ENCODE peak calls at places on chromosomes 12 and 14, in eight cellular contexts. D, G, I, W, V, J, Z and Y are unnamed samples.

GRCh38 chr12:49432616-49433015 is 65.4 kb downstream of the SPATS2 start:
- DNase-seq in I (no peak), V (no peak), G (no peak), Z (no peak), D (no peak), W (no peak), J (no peak), Y (no peak)

GRCh38 chr14:62373889-62374394 is 611.7 kb downstream of the SNAPC1 start:
- DNase-seq in D (no peak), G (no peak), V (no peak), W (no peak), I (no peak), Z (no peak), J (no peak), Y (no peak)

GRCh38 chr12:112035219-112035765 is 22.1 kb downstream of the ERP29 start:
- DNase-seq in W (no peak), V (no peak), Z (no peak), I (no peak), D (no peak), J (no peak), G (no peak), Y (no peak)

GRCh38 chr12:7995266-7995963 is 37.1 kb upstream of the FOXJ2 start:
- DNase-seq in V (peak), Z (peak), D (peak), J (peak), I (peak), G (peak), W (peak), Y (peak)

GRCh38 chr14:23302290-23303225 is at the start of gene PPP1R3E:
- DNase-seq in D (peak), V (peak), I (peak), J (peak), Z (peak), G (no peak), W (peak), Y (peak)

GRCh38 chr14:54572316-54572715 is 5.4 kb downstream of the SAMD4A start:
- DNase-seq in D (peak), G (no peak), V (no peak), J (no peak), I (no peak), W (no peak), Z (no peak), Y (no peak)

GRCh38 chr12:130127527-130127908 is 34.7 kb upstream of the FZD10 start:
- DNase-seq in G (no peak), J (no peak), Z (no peak), I (no peak), D (no peak), W (no peak), V (peak), Y (no peak)

GRCh38 chr12:89556976-89557375 is 31.1 kb upstream of the POC1B start:
- DNase-seq in J (no peak), I (no peak), G (no peak), Z (no peak), W (no peak), V (no peak), D (no peak), Y (no peak)

GRCh38 chr14:65006251-65006721 is 19.6 kb downstream of the FNTB start:
- DNase-seq in I (no peak), J (no peak), V (no peak), W (no peak), D (peak), Z (no peak), G (no peak), Y (no peak)

GRCh38 chr12:402127-402456 is 648 bp downstream of the CCDC77 start:
- DNase-seq in Z (no peak), J (no peak), V (no peak), I (no peak), G (no peak), D (peak), W (no peak), Y (peak)

GRCh38 chr12:66074561-66074960 is 56.0 kb downstream of the LLPH start:
- DNase-seq in I (no peak), D (no peak), J (no peak), Z (no peak), G (no peak), V (no peak), W (no peak), Y (no peak)

GRCh38 chr12:47155457-47156166 is 75.9 kb upstream of the AMIGO2 start:
- DNase-seq in V (no peak), W (no peak), I (peak), J (no peak), G (no peak), Z (no peak), D (no peak), Y (no peak)

GRCh38 chr12:6915023-6915788 is 826 bp downstream of the ENO2 start:
- DNase-seq in Z (peak), V (no peak), J (no peak), G (no peak), D (no peak), W (peak), I (no peak), Y (no peak)

GRCh38 chr12:46371718-46372130 is 849 bp downstream of the SLC38A2 start:
- DNase-seq in J (peak), G (no peak), D (peak), I (no peak), V (peak), W (peak), Z (peak), Y (no peak)

GRCh38 chr14:74892745-74893144 is 11.0 kb downstream of the DLST start:
- DNase-seq in G (no peak), W (no peak), V (no peak), J (no peak), D (no peak), Z (no peak), I (no peak), Y (no peak)

GRCh38 chr12:12715459-12716150 is 1.6 kb upstream of the CDKN1B start:
- DNase-seq in J (peak), Z (no peak), G (no peak), W (no peak), D (peak), V (no peak), I (peak), Y (peak)

GRCh38 chr14:99674776-99675175 is 9.3 kb upstream of the CYP46A1 start:
- DNase-seq in Z (no peak), W (no peak), D (no peak), V (no peak), I (no peak), G (no peak), J (no peak), Y (no peak)

GRCh38 chr14:45249847-45250575 is 3.0 kb downstream of the MIS18BP1 start:
- DNase-seq in Z (no peak), V (no peak), D (peak), G (peak), J (no peak), W (no peak), I (peak), Y (peak)

GRCh38 chr14:50001146-50001998 is 108.5 kb downstream of the ARF6 start:
- DNase-seq in D (peak), J (peak), Z (peak), V (peak), W (peak), I (peak), G (peak), Y (peak)

GRCh38 chr14:33165926-33166289 is 227.2 kb downstream of the NPAS3 start:
- DNase-seq in J (no peak), I (no peak), Z (no peak), G (no peak), W (no peak), V (no peak), D (peak), Y (no peak)

GRCh38 chr12:123063535-123063934 is 83.1 kb downstream of the ARL6IP4 start:
- DNase-seq in V (no peak), Z (no peak), W (peak), G (no peak), D (peak), I (peak), J (no peak), Y (peak)

GRCh38 chr12:66776974-66777373 is 98.1 kb upstream of the GRIP1 start:
- DNase-seq in G (no peak), D (no peak), I (peak), J (peak), W (no peak), Z (no peak), V (no peak), Y (peak)

GRCh38 chr12:10392394-10392930 is 2.6 kb upstream of the KLRK1 start:
- DNase-seq in V (peak), W (peak), D (peak), Z (no peak), J (peak), I (no peak), G (peak), Y (no peak)

GRCh38 chr14:51552768-51553426 is 98.8 kb upstream of the FRMD6 start:
- DNase-seq in Z (no peak), G (no peak), I (no peak), D (no peak), J (no peak), V (peak), W (no peak), Y (no peak)

GRCh38 chr14:59389936-59390335 is 75.2 kb downstream of the GPR135 start:
- DNase-seq in V (no peak), D (no peak), J (no peak), W (no peak), I (no peak), G (no peak), Z (no peak), Y (no peak)

GRCh38 chr12:19212245-19212644 is 82.7 kb downstream of the PLEKHA5 start:
- DNase-seq in G (no peak), Z (no peak), I (no peak), V (no peak), D (no peak), J (no peak), W (no peak), Y (no peak)

GRCh38 chr12:12282761-12283160 is 15.9 kb upstream of the LRP6 start:
- DNase-seq in I (no peak), Z (no peak), D (no peak), V (no peak), J (no peak), W (no peak), G (no peak), Y (no peak)

GRCh38 chr12:56334490-56334793 is 642 bp upstream of the PAN2 start:
- DNase-seq in W (no peak), G (no peak), D (no peak), V (no peak), J (no peak), Z (no peak), I (no peak), Y (no peak)

GRCh38 chr12:26239127-26239500 is 43.7 kb downstream of the SSPN start:
- DNase-seq in G (no peak), W (no peak), V (no peak), D (no peak), I (no peak), J (no peak), Z (no peak), Y (no peak)

GRCh38 chr12:4286228-4286627 is 12.7 kb downstream of the CCND2 start:
- DNase-seq in D (peak), I (no peak), W (no peak), G (no peak), Z (no peak), V (no peak), J (no peak), Y (no peak)

GRCh38 chr14:64723691-64724577 is 19.7 kb downstream of the PLEKHG3 start:
- DNase-seq in Z (peak), G (no peak), W (no peak), I (no peak), V (no peak), D (no peak), J (no peak), Y (no peak)

GRCh38 chr14:61498303-61498702 is 176.9 kb downstream of the PRKCH start:
- DNase-seq in V (no peak), J (no peak), W (no peak), G (no peak), D (no peak), I (no peak), Z (no peak), Y (no peak)

GRCh38 chr14:26004342-26004741 is 593.5 kb downstream of the NOVA1 start:
- DNase-seq in I (no peak), J (no peak), Z (no peak), D (no peak), V (no peak), W (no peak), G (no peak), Y (no peak)

GRCh38 chr14:98925362-98926040 is 346.5 kb downstream of the BCL11B start:
- DNase-seq in Z (no peak), G (no peak), I (no peak), W (no peak), V (no peak), J (no peak), D (no peak), Y (no peak)

GRCh38 chr12:56431850-56432249 is 17.4 kb downstream of the TIMELESS start:
- DNase-seq in G (no peak), I (no peak), D (no peak), V (no peak), J (no peak), Z (no peak), W (no peak), Y (no peak)

GRCh38 chr14:37170993-37171392 is 1.4 kb downstream of the SLC25A21 start:
- DNase-seq in I (no peak), Z (no peak), G (no peak), V (no peak), D (no peak), J (no peak), W (no peak), Y (no peak)
- H3K4me3 ChIP-seq in I (no peak), Z (no peak), G (no peak), V (no peak), D (no peak), J (no peak), W (no peak), Y (no peak)

GRCh38 chr12:102479984-102480383 is 379 bp downstream of the IGF1 start:
- DNase-seq in W (no peak), J (no peak), G (no peak), V (no peak), Z (no peak), D (no peak), I (no peak), Y (no peak)

GRCh38 chr12:102479099-102479887 is 1.1 kb downstream of the IGF1 start:
- DNase-seq in V (no peak), I (no peak), J (peak), W (no peak), G (no peak), Z (no peak), D (no peak), Y (no peak)

GRCh38 chr12:102481705-102482104 is 1.3 kb upstream of the IGF1 start:
- DNase-seq in G (no peak), I (no peak), Z (no peak), J (no peak), D (no peak), W (no peak), V (no peak), Y (no peak)

GRCh38 chr12:102480401-102480800 is at the start of gene IGF1:
- DNase-seq in J (no peak), G (no peak), W (no peak), D (no peak), Z (no peak), I (no peak), V (no peak), Y (peak)

DNA sequence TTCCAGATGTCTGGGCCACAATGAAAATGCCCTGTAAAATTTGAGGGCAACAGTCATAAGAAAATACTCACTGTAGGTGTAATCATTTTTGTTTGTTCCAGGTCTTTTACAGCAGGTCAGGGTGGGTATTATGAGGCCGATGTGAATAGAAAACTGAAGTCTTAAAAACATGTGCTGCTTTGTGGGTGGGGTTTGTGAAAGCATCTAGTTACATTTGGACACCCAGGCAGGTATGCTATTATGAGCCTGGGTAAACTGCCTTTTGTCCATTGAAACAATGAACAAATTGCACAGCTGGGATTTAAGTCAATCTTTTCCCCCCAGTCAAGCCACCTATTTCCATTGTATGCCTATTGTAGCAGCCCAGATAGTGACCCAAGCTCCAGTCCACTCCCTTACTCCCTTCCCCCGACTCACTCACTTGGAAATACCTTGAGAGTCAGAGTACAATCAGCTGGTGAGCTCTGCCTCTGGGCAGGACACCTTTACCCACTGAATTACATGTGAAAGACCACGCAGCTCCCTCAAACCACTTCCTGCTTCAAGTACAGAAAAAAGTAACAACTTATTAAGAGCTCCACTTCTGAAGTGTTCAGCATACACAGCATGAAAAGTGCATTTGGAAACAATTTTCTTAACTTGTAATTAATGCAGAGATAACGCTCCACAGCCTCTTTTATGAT is 1.8 kb downstream of the IGF1 start:
- DNase-seq in V (no peak), Z (no peak), D (no peak), W (no peak), G (no peak), I (peak), J (peak), Y (peak)
- H3K4me3 ChIP-seq in V (peak), Z (no peak), D (no peak), W (no peak), G (no peak), I (peak), J (no peak), Y (no peak)

DNA sequence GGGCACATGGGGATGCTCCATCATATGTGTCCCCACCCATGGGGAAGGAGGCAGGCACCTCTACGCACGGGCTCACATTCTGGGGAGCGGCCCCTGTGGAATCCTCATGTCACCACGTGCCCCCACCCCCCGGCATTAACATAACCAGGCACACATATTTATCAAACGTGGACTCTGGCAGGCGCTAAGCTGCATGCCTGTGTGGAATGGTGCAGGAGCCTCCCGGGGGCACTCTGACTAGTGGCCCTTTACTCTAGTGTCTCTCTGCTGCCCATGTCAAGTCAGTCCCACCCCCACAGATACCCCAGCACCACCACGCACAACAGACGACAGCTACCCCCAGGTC is 66.1 kb downstream of the CCDC88C start:
- DNase-seq in J (no peak), G (no peak), W (no peak), Z (no peak), I (no peak), V (no peak), D (no peak), Y (no peak)
- H3K4me3 ChIP-seq in J (no peak), G (no peak), W (no peak), Z (peak), I (peak), V (no peak), D (no peak), Y (peak)

GRCh38 chr14:76152333-76152681 is 585 bp downstream of the GPATCH2L start:
- DNase-seq in D (peak), Z (peak), V (peak), G (peak), I (peak), J (peak), W (peak), Y (peak)

GRCh38 chr14:76151398-76152332 is at the start of gene GPATCH2L:
- DNase-seq in D (peak), V (peak), Z (peak), J (peak), G (peak), W (peak), I (peak), Y (peak)

GRCh38 chr14:76149196-76149595 is 2.5 kb upstream of the GPATCH2L start:
- DNase-seq in J (no peak), I (no peak), G (no peak), D (no peak), Z (no peak), W (no peak), V (no peak), Y (no peak)

GRCh38 chr14:76153919-76154318 is 2.2 kb downstream of the GPATCH2L start:
- DNase-seq in J (no peak), I (no peak), G (no peak), Z (no peak), V (no peak), D (no peak), W (no peak), Y (no peak)

GRCh38 chr14:76154539-76155126 is 2.9 kb downstream of the GPATCH2L start:
- DNase-seq in G (no peak), V (no peak), D (no peak), W (no peak), J (no peak), Z (no peak), I (no peak), Y (no peak)
- H3K4me3 ChIP-seq in G (no peak), V (peak), D (peak), W (no peak), J (no peak), Z (no peak), I (peak), Y (no peak)

DNA sequence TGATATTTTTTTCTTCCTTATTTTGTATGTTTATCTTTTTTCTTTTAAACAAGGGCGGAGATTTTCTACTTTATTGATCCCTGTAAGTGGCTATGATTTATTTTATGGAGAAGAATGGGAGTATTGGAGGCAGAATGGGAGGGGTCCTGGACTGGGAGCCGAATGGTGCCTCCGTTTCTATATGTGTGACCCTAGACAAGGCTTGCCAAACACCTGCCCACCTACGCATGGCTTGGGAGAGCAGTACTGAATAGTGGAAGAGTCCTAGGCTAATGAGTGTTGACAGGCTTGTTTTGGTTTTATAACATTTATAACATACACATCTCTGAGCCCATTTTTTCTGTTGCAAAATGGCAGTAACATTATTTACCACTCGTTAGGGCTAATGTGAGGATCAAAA is 29.0 kb downstream of the STK38L start:
- DNase-seq in V (no peak), W (no peak), I (no peak), Z (no peak), G (no peak), D (no peak), J (no peak), Y (no peak)
- H3K4me3 ChIP-seq in V (no peak), W (no peak), I (no peak), Z (no peak), G (no peak), D (no peak), J (no peak), Y (no peak)

GRCh38 chr12:45260481-45260824 is 44.6 kb downstream of the ANO6 start:
- DNase-seq in G (no peak), D (no peak), I (no peak), V (no peak), Z (no peak), W (no peak), J (no peak), Y (no peak)
- H3K4me3 ChIP-seq in G (no peak), D (no peak), I (no peak), V (no peak), Z (no peak), W (no peak), J (no peak), Y (no peak)

GRCh38 chr12:124744659-124745467 is 118.8 kb downstream of the SCARB1 start:
- DNase-seq in W (peak), V (no peak), Z (no peak), D (no peak), J (no peak), I (no peak), G (no peak), Y (peak)

GRCh38 chr12:124747426-124748161 is 116.1 kb downstream of the SCARB1 start:
- DNase-seq in G (peak), V (no peak), Z (no peak), D (peak), W (peak), J (no peak), I (no peak), Y (no peak)

GRCh38 chr12:124745468-124745890 is 118.2 kb downstream of the SCARB1 start:
- DNase-seq in G (no peak), V (no peak), W (no peak), D (no peak), J (no peak), Z (no peak), I (no peak), Y (no peak)

GRCh38 chr12:124745891-124746570 is 117.6 kb downstream of the SCARB1 start:
- DNase-seq in J (peak), D (peak), V (peak), W (peak), I (no peak), Z (no peak), G (peak), Y (no peak)

GRCh38 chr12:124746649-124747425 is 116.8 kb downstream of the SCARB1 start:
- DNase-seq in G (no peak), V (no peak), I (no peak), Z (no peak), J (no peak), W (no peak), D (no peak), Y (no peak)
- H3K4me3 ChIP-seq in G (no peak), V (peak), I (no peak), Z (no peak), J (no peak), W (no peak), D (no peak), Y (no peak)